ENCODE peak calls at places on chromosomes 4 and X, in eight cellular contexts. One of them, this sample, is unnamed.

GRCh38 chr4:15012017-15012788 is 9.9 kb downstream of the CPEB2 start:
- DNase-seq in Calu3: no peak
- DNase-seq in M059J: no peak
- DNase-seq in Right ventricle myocardium superior: no peak
- DNase-seq in activated CD4-positive, alpha-beta T cell treated with anti-CD3 and anti-CD28 coated beads, Interleukin-2, amount 50 U/mL, for 24 hours: no peak
- DNase-seq in cardiac fibroblast: no peak
- DNase-seq in stimulated activated CD4-positive, alpha-beta T cell treated with anti-CD3 and anti-CD28 coated beads, Interleukin-4, amount 100 ng/mL, for 48 hours: no peak
- DNase-seq in Ammon's horn: no peak
- DNase-seq in this sample: no peak

GRCh38 chr4:147134536-147135210 is 189.0 kb upstream of the TTC29 start:
- DNase-seq in M059J: no peak
- DNase-seq in stimulated activated CD4-positive, alpha-beta T cell treated with anti-CD3 and anti-CD28 coated beads, Interleukin-4, amount 100 ng/mL, for 48 hours: no peak
- DNase-seq in Right ventricle myocardium superior: no peak
- DNase-seq in cardiac fibroblast: peak
- DNase-seq in activated CD4-positive, alpha-beta T cell treated with anti-CD3 and anti-CD28 coated beads, Interleukin-2, amount 50 U/mL, for 24 hours: no peak
- DNase-seq in Calu3: no peak
- DNase-seq in Ammon's horn: no peak
- DNase-seq in this sample: no peak

GRCh38 chrX:22345884-22346283 is 73.2 kb downstream of the CBLL2 start:
- DNase-seq in Right ventricle myocardium superior: no peak
- DNase-seq in cardiac fibroblast: peak
- DNase-seq in Ammon's horn: no peak
- DNase-seq in Calu3: no peak
- DNase-seq in stimulated activated CD4-positive, alpha-beta T cell treated with anti-CD3 and anti-CD28 coated beads, Interleukin-4, amount 100 ng/mL, for 48 hours: no peak
- DNase-seq in activated CD4-positive, alpha-beta T cell treated with anti-CD3 and anti-CD28 coated beads, Interleukin-2, amount 50 U/mL, for 24 hours: no peak
- DNase-seq in M059J: peak
- DNase-seq in this sample: no peak

GRCh38 chrX:130057209-130057608 is 53.1 kb downstream of the ELF4 start:
- DNase-seq in Calu3: no peak
- DNase-seq in stimulated activated CD4-positive, alpha-beta T cell treated with anti-CD3 and anti-CD28 coated beads, Interleukin-4, amount 100 ng/mL, for 48 hours: no peak
- DNase-seq in M059J: no peak
- DNase-seq in cardiac fibroblast: no peak
- DNase-seq in Ammon's horn: no peak
- DNase-seq in Right ventricle myocardium superior: no peak
- DNase-seq in activated CD4-positive, alpha-beta T cell treated with anti-CD3 and anti-CD28 coated beads, Interleukin-2, amount 50 U/mL, for 24 hours: no peak
- DNase-seq in this sample: no peak

GRCh38 chr4:20984011-20984836 is 284.0 kb downstream of the PACRGL start:
- DNase-seq in M059J: peak
- DNase-seq in activated CD4-positive, alpha-beta T cell treated with anti-CD3 and anti-CD28 coated beads, Interleukin-2, amount 50 U/mL, for 24 hours: no peak
- DNase-seq in cardiac fibroblast: no peak
- DNase-seq in Right ventricle myocardium superior: peak
- DNase-seq in stimulated activated CD4-positive, alpha-beta T cell treated with anti-CD3 and anti-CD28 coated beads, Interleukin-4, amount 100 ng/mL, for 48 hours: no peak
- DNase-seq in Ammon's horn: peak
- DNase-seq in Calu3: no peak
- DNase-seq in this sample: no peak

GRCh38 chr4:124641715-124642380 is 70.7 kb downstream of the ANKRD50 start:
- DNase-seq in Calu3: peak
- DNase-seq in activated CD4-positive, alpha-beta T cell treated with anti-CD3 and anti-CD28 coated beads, Interleukin-2, amount 50 U/mL, for 24 hours: no peak
- DNase-seq in cardiac fibroblast: peak
- DNase-seq in Ammon's horn: no peak
- DNase-seq in stimulated activated CD4-positive, alpha-beta T cell treated with anti-CD3 and anti-CD28 coated beads, Interleukin-4, amount 100 ng/mL, for 48 hours: no peak
- DNase-seq in Right ventricle myocardium superior: no peak
- DNase-seq in M059J: peak
- DNase-seq in this sample: peak

GRCh38 chr4:74640111-74640903 is 154.0 kb downstream of the BTC start:
- DNase-seq in Calu3: no peak
- DNase-seq in activated CD4-positive, alpha-beta T cell treated with anti-CD3 and anti-CD28 coated beads, Interleukin-2, amount 50 U/mL, for 24 hours: no peak
- DNase-seq in Right ventricle myocardium superior: no peak
- DNase-seq in M059J: peak
- DNase-seq in stimulated activated CD4-positive, alpha-beta T cell treated with anti-CD3 and anti-CD28 coated beads, Interleukin-4, amount 100 ng/mL, for 48 hours: no peak
- DNase-seq in cardiac fibroblast: peak
- DNase-seq in Ammon's horn: no peak
- DNase-seq in this sample: peak

GRCh38 chr4:106717094-106717493 is 319.0 kb downstream of the DKK2 start:
- DNase-seq in Ammon's horn: no peak
- DNase-seq in stimulated activated CD4-positive, alpha-beta T cell treated with anti-CD3 and anti-CD28 coated beads, Interleukin-4, amount 100 ng/mL, for 48 hours: no peak
- DNase-seq in activated CD4-positive, alpha-beta T cell treated with anti-CD3 and anti-CD28 coated beads, Interleukin-2, amount 50 U/mL, for 24 hours: no peak
- DNase-seq in Right ventricle myocardium superior: no peak
- DNase-seq in Calu3: no peak
- DNase-seq in cardiac fibroblast: no peak
- DNase-seq in M059J: peak
- DNase-seq in this sample: peak

GRCh38 chrX:68892134-68892533 is 63.3 kb downstream of the EFNB1 start:
- DNase-seq in activated CD4-positive, alpha-beta T cell treated with anti-CD3 and anti-CD28 coated beads, Interleukin-2, amount 50 U/mL, for 24 hours: no peak
- DNase-seq in M059J: no peak
- DNase-seq in cardiac fibroblast: no peak
- DNase-seq in stimulated activated CD4-positive, alpha-beta T cell treated with anti-CD3 and anti-CD28 coated beads, Interleukin-4, amount 100 ng/mL, for 48 hours: no peak
- DNase-seq in Calu3: no peak
- DNase-seq in Right ventricle myocardium superior: no peak
- DNase-seq in Ammon's horn: no peak
- DNase-seq in this sample: no peak

GRCh38 chrX:55057691-55058249 is 17.1 kb upstream of the PAGE2B start:
- DNase-seq in cardiac fibroblast: peak
- DNase-seq in Calu3: peak
- DNase-seq in stimulated activated CD4-positive, alpha-beta T cell treated with anti-CD3 and anti-CD28 coated beads, Interleukin-4, amount 100 ng/mL, for 48 hours: peak
- DNase-seq in Right ventricle myocardium superior: no peak
- DNase-seq in M059J: peak
- DNase-seq in activated CD4-positive, alpha-beta T cell treated with anti-CD3 and anti-CD28 coated beads, Interleukin-2, amount 50 U/mL, for 24 hours: no peak
- DNase-seq in Ammon's horn: peak
- DNase-seq in this sample: peak

GRCh38 chr4:19286924-19287323 is 964.8 kb upstream of the SLIT2 start:
- DNase-seq in cardiac fibroblast: no peak
- DNase-seq in Right ventricle myocardium superior: no peak
- DNase-seq in M059J: no peak
- DNase-seq in Calu3: no peak
- DNase-seq in Ammon's horn: no peak
- DNase-seq in stimulated activated CD4-positive, alpha-beta T cell treated with anti-CD3 and anti-CD28 coated beads, Interleukin-4, amount 100 ng/mL, for 48 hours: no peak
- DNase-seq in activated CD4-positive, alpha-beta T cell treated with anti-CD3 and anti-CD28 coated beads, Interleukin-2, amount 50 U/mL, for 24 hours: no peak
- DNase-seq in this sample: no peak

GRCh38 chrX:74420194-74421035 is 878 bp upstream of the SLC16A2 start:
- DNase-seq in cardiac fibroblast: peak
- DNase-seq in M059J: peak
- DNase-seq in Right ventricle myocardium superior: peak
- DNase-seq in Calu3: peak
- DNase-seq in Ammon's horn: peak
- DNase-seq in activated CD4-positive, alpha-beta T cell treated with anti-CD3 and anti-CD28 coated beads, Interleukin-2, amount 50 U/mL, for 24 hours: no peak
- DNase-seq in stimulated activated CD4-positive, alpha-beta T cell treated with anti-CD3 and anti-CD28 coated beads, Interleukin-4, amount 100 ng/mL, for 48 hours: no peak
- DNase-seq in this sample: peak

GRCh38 chr4:17066241-17066640 is 167.8 kb upstream of the LDB2 start:
- DNase-seq in cardiac fibroblast: peak
- DNase-seq in M059J: peak
- DNase-seq in Ammon's horn: no peak
- DNase-seq in activated CD4-positive, alpha-beta T cell treated with anti-CD3 and anti-CD28 coated beads, Interleukin-2, amount 50 U/mL, for 24 hours: no peak
- DNase-seq in stimulated activated CD4-positive, alpha-beta T cell treated with anti-CD3 and anti-CD28 coated beads, Interleukin-4, amount 100 ng/mL, for 48 hours: no peak
- DNase-seq in Calu3: no peak
- DNase-seq in Right ventricle myocardium superior: no peak
- DNase-seq in this sample: peak

GRCh38 chr4:74628808-74629616 is 165.3 kb downstream of the BTC start:
- DNase-seq in Right ventricle myocardium superior: no peak
- DNase-seq in Calu3: no peak
- DNase-seq in activated CD4-positive, alpha-beta T cell treated with anti-CD3 and anti-CD28 coated beads, Interleukin-2, amount 50 U/mL, for 24 hours: no peak
- DNase-seq in M059J: peak
- DNase-seq in Ammon's horn: peak
- DNase-seq in stimulated activated CD4-positive, alpha-beta T cell treated with anti-CD3 and anti-CD28 coated beads, Interleukin-4, amount 100 ng/mL, for 48 hours: no peak
- DNase-seq in cardiac fibroblast: peak
- DNase-seq in this sample: no peak

GRCh38 chr4:57131849-57132745 is 21.9 kb upstream of the IGFBP7 start:
- DNase-seq in activated CD4-positive, alpha-beta T cell treated with anti-CD3 and anti-CD28 coated beads, Interleukin-2, amount 50 U/mL, for 24 hours: no peak
- DNase-seq in M059J: no peak
- DNase-seq in Right ventricle myocardium superior: no peak
- DNase-seq in stimulated activated CD4-positive, alpha-beta T cell treated with anti-CD3 and anti-CD28 coated beads, Interleukin-4, amount 100 ng/mL, for 48 hours: no peak
- DNase-seq in Calu3: peak
- DNase-seq in cardiac fibroblast: peak
- DNase-seq in Ammon's horn: peak
- DNase-seq in this sample: no peak

GRCh38 chr4:1011022-1011694 is at the start of gene FGFRL1:
- DNase-seq in stimulated activated CD4-positive, alpha-beta T cell treated with anti-CD3 and anti-CD28 coated beads, Interleukin-4, amount 100 ng/mL, for 48 hours: peak
- DNase-seq in Calu3: peak
- DNase-seq in M059J: peak
- DNase-seq in Ammon's horn: peak
- DNase-seq in activated CD4-positive, alpha-beta T cell treated with anti-CD3 and anti-CD28 coated beads, Interleukin-2, amount 50 U/mL, for 24 hours: peak
- DNase-seq in cardiac fibroblast: peak
- DNase-seq in Right ventricle myocardium superior: peak
- DNase-seq in this sample: peak

GRCh38 chrX:42807393-42807792 is 29.4 kb upstream of the PPP1R2C start:
- DNase-seq in Calu3: no peak
- DNase-seq in stimulated activated CD4-positive, alpha-beta T cell treated with anti-CD3 and anti-CD28 coated beads, Interleukin-4, amount 100 ng/mL, for 48 hours: no peak
- DNase-seq in M059J: no peak
- DNase-seq in Right ventricle myocardium superior: no peak
- DNase-seq in Ammon's horn: no peak
- DNase-seq in cardiac fibroblast: no peak
- DNase-seq in activated CD4-positive, alpha-beta T cell treated with anti-CD3 and anti-CD28 coated beads, Interleukin-2, amount 50 U/mL, for 24 hours: no peak
- DNase-seq in this sample: no peak

GRCh38 chr4:1752284-1753041 is 31.1 kb downstream of the TACC3 start:
- DNase-seq in Right ventricle myocardium superior: no peak
- DNase-seq in stimulated activated CD4-positive, alpha-beta T cell treated with anti-CD3 and anti-CD28 coated beads, Interleukin-4, amount 100 ng/mL, for 48 hours: peak
- DNase-seq in activated CD4-positive, alpha-beta T cell treated with anti-CD3 and anti-CD28 coated beads, Interleukin-2, amount 50 U/mL, for 24 hours: no peak
- DNase-seq in M059J: no peak
- DNase-seq in cardiac fibroblast: peak
- DNase-seq in Ammon's horn: no peak
- DNase-seq in Calu3: peak
- DNase-seq in this sample: no peak

GRCh38 chr4:105206214-105206613 is 59.5 kb downstream of the TET2 start:
- DNase-seq in activated CD4-positive, alpha-beta T cell treated with anti-CD3 and anti-CD28 coated beads, Interleukin-2, amount 50 U/mL, for 24 hours: no peak
- DNase-seq in stimulated activated CD4-positive, alpha-beta T cell treated with anti-CD3 and anti-CD28 coated beads, Interleukin-4, amount 100 ng/mL, for 48 hours: no peak
- DNase-seq in Right ventricle myocardium superior: no peak
- DNase-seq in Calu3: no peak
- DNase-seq in Ammon's horn: no peak
- DNase-seq in cardiac fibroblast: no peak
- DNase-seq in M059J: no peak
- DNase-seq in this sample: no peak